ENCODE peak calls at places on chromosome 9, in five cellular contexts. B, A, F, V and G are unnamed samples.

GRCh38 chr9:105269593-105269992 is 25.1 kb downstream of the SLC44A1 start:
- DNase-seq in B (no peak), A (no peak), F (no peak), V (no peak), G (no peak)

GRCh38 chr9:32596936-32597335 is 24.0 kb upstream of the NDUFB6 start:
- DNase-seq in B (no peak), A (no peak), F (no peak), V (no peak), G (no peak)

GRCh38 chr9:84966876-84967830 is 297.6 kb downstream of the NTRK2 start:
- DNase-seq in B (peak; percentile 11), A (no peak), F (no peak), V (no peak), G (no peak)

GRCh38 chr9:81237565-81238231 is 451.6 kb downstream of the TLE1 start:
- DNase-seq in B (no peak), A (no peak), F (no peak), V (no peak), G (no peak)

GRCh38 chr9:95497772-95498171 is 19.0 kb downstream of the PTCH1 start:
- DNase-seq in B (no peak), A (no peak), F (peak; percentile 70), V (no peak), G (no peak)

GRCh38 chr9:115362101-115362500 is 244.1 kb upstream of the TNC start:
- DNase-seq in B (no peak), A (no peak), F (no peak), V (no peak), G (no peak)

GRCh38 chr9:128629852-128630545 is 26.6 kb downstream of the DYNC2I2 start:
- DNase-seq in B (no peak), A (no peak), F (no peak), V (no peak), G (no peak)

GRCh38 chr9:13990336-13990735 is 323.6 kb downstream of the NFIB start:
- DNase-seq in B (no peak), A (no peak), F (no peak), V (no peak), G (no peak)

GRCh38 chr9:131707677-131708612 is 31.9 kb downstream of the RAPGEF1 start:
- DNase-seq in B (no peak), A (no peak), F (peak; percentile 74), V (no peak), G (no peak)

GRCh38 chr9:137488330-137488653 is 29.2 kb upstream of the NSMF start:
- DNase-seq in B (no peak), A (no peak), F (no peak), V (no peak), G (no peak)

GRCh38 chr9:113808391-113809191 is 67.5 kb upstream of the ZNF618 start:
- DNase-seq in B (no peak), A (no peak), F (peak; percentile 81), V (peak; percentile 30), G (no peak)

GRCh38 chr9:104177003-104177611 is 83.0 kb downstream of the SMC2 start:
- DNase-seq in B (no peak), A (no peak), F (peak; percentile 11), V (no peak), G (no peak)

GRCh38 chr9:110183208-110184145 is 24.5 kb downstream of the C9orf152 start:
- DNase-seq in B (peak; percentile 31), A (peak; percentile 38), F (peak; percentile 68), V (no peak), G (no peak)

GRCh38 chr9:90772381-90772780 is 29.2 kb upstream of the SYK start:
- DNase-seq in B (no peak), A (no peak), F (no peak), V (no peak), G (no peak)

GRCh38 chr9:24381205-24381604 is 164.5 kb downstream of the IZUMO3 start:
- DNase-seq in B (no peak), A (no peak), F (no peak), V (no peak), G (no peak)

GRCh38 chr9:36337865-36338264 is 62.2 kb downstream of the RNF38 start:
- DNase-seq in B (no peak), A (no peak), F (no peak), V (no peak), G (no peak)

GRCh38 chr9:105242557-105242956 is 1.9 kb upstream of the SLC44A1 start:
- DNase-seq in B (peak; percentile 50), A (no peak), F (no peak), V (no peak), G (no peak)

GRCh38 chr9:126983767-126984166 is 69.2 kb downstream of the RALGPS1 start:
- DNase-seq in B (no peak), A (no peak), F (no peak), V (no peak), G (no peak)

GRCh38 chr9:75889977-75890540 is 414 bp upstream of the PCSK5 start:
- DNase-seq in B (peak; percentile 70), A (no peak), F (peak; percentile 51), V (no peak), G (no peak)

GRCh38 chr9:134531251-134531970 is 110.2 kb upstream of the COL5A1 start:
- DNase-seq in B (no peak), A (no peak), F (no peak), V (no peak), G (no peak)

GRCh38 chr9:105694848-105695581 is 674 bp downstream of the TMEM38B start:
- DNase-seq in B (peak; percentile 17), A (peak; percentile 59), F (peak; percentile 62), V (no peak), G (peak; percentile 61)

GRCh38 chr9:36023260-36024048 is 13.3 kb upstream of the RECK start:
- DNase-seq in B (peak; percentile 41), A (peak; percentile 56), F (peak; percentile 67), V (no peak), G (peak; percentile 44)

GRCh38 chr9:104826911-104827310 is 63.0 kb downstream of the NIPSNAP3B start:
- DNase-seq in B (no peak), A (no peak), F (no peak), V (no peak), G (no peak)